ENCODE peak calls at places on chromosomes 11 and 22, in five cellular contexts. One of them, this sample, is unnamed.

GRCh38 chr22:19516378-19517170 is 7.6 kb downstream of the CLDN5 start:
- DNase-seq in esophagus squamous epithelium: no peak
- DNase-seq in spleen: no peak
- DNase-seq in cardiac muscle cell: no peak
- DNase-seq in thoracic aorta: no peak
- DNase-seq in this sample: no peak

GRCh38 chr11:73716153-73717056 is 44.5 kb downstream of the RAB6A start:
- DNase-seq in esophagus squamous epithelium: no peak
- DNase-seq in spleen: no peak
- DNase-seq in cardiac muscle cell: no peak
- DNase-seq in thoracic aorta: no peak
- DNase-seq in this sample: no peak

GRCh38 chr11:793556-793955 is 3.7 kb upstream of the CEND1 start:
- DNase-seq in esophagus squamous epithelium: no peak
- DNase-seq in spleen: no peak
- DNase-seq in cardiac muscle cell: no peak
- DNase-seq in thoracic aorta: no peak
- DNase-seq in this sample: no peak

GRCh38 chr11:91394718-91395414 is 829.8 kb upstream of the FAT3 start:
- DNase-seq in esophagus squamous epithelium: no peak
- DNase-seq in spleen: peak
- DNase-seq in cardiac muscle cell: no peak
- DNase-seq in thoracic aorta: no peak
- DNase-seq in this sample: peak

GRCh38 chr11:28606930-28607329 is 498.7 kb downstream of the METTL15 start:
- DNase-seq in esophagus squamous epithelium: no peak
- DNase-seq in spleen: no peak
- DNase-seq in cardiac muscle cell: no peak
- DNase-seq in thoracic aorta: no peak
- DNase-seq in this sample: peak

GRCh38 chr11:27857014-27857413 is 156.8 kb upstream of the BDNF start:
- DNase-seq in esophagus squamous epithelium: no peak
- DNase-seq in spleen: no peak
- DNase-seq in cardiac muscle cell: no peak
- DNase-seq in thoracic aorta: no peak
- DNase-seq in this sample: no peak

GRCh38 chr11:120207517-120207916 is 3.3 kb upstream of the OAF start:
- DNase-seq in esophagus squamous epithelium: no peak
- DNase-seq in spleen: no peak
- DNase-seq in cardiac muscle cell: no peak
- DNase-seq in thoracic aorta: no peak
- DNase-seq in this sample: no peak

GRCh38 chr22:40485813-40486610 is 115.6 kb downstream of the SGSM3 start:
- DNase-seq in esophagus squamous epithelium: no peak
- DNase-seq in spleen: no peak
- DNase-seq in cardiac muscle cell: no peak
- DNase-seq in thoracic aorta: no peak
- DNase-seq in this sample: peak

GRCh38 chr11:64933935-64934693 is 1.6 kb downstream of the GPHA2 start:
- DNase-seq in esophagus squamous epithelium: no peak
- DNase-seq in spleen: no peak
- DNase-seq in cardiac muscle cell: no peak
- DNase-seq in thoracic aorta: no peak
- DNase-seq in this sample: no peak

GRCh38 chr22:27462190-27462589 is 339.4 kb downstream of the MN1 start:
- DNase-seq in esophagus squamous epithelium: no peak
- DNase-seq in spleen: no peak
- DNase-seq in cardiac muscle cell: no peak
- DNase-seq in thoracic aorta: no peak
- DNase-seq in this sample: no peak

GRCh38 chr22:25663654-25664053 is 78.3 kb upstream of the MYO18B start:
- DNase-seq in esophagus squamous epithelium: no peak
- DNase-seq in spleen: no peak
- DNase-seq in cardiac muscle cell: no peak
- DNase-seq in thoracic aorta: no peak
- DNase-seq in this sample: no peak

GRCh38 chr11:134033276-134033675 is 35.6 kb upstream of the JAM3 start:
- DNase-seq in esophagus squamous epithelium: no peak
- DNase-seq in spleen: no peak
- DNase-seq in cardiac muscle cell: no peak
- DNase-seq in thoracic aorta: no peak
- DNase-seq in this sample: no peak

GRCh38 chr11:67636962-67637361 is 2.6 kb downstream of the TBX10 start:
- DNase-seq in esophagus squamous epithelium: no peak
- DNase-seq in spleen: no peak
- DNase-seq in cardiac muscle cell: no peak
- DNase-seq in thoracic aorta: no peak
- DNase-seq in this sample: no peak

GRCh38 chr11:64297722-64298358 is 2.3 kb upstream of the CATSPERZ start:
- DNase-seq in esophagus squamous epithelium: no peak
- DNase-seq in spleen: no peak
- DNase-seq in cardiac muscle cell: no peak
- DNase-seq in thoracic aorta: no peak
- DNase-seq in this sample: no peak

GRCh38 chr22:40525250-40525884 is 111.2 kb downstream of the MRTFA start:
- DNase-seq in esophagus squamous epithelium: no peak
- DNase-seq in spleen: peak
- DNase-seq in cardiac muscle cell: peak
- DNase-seq in thoracic aorta: no peak
- DNase-seq in this sample: peak

GRCh38 chr11:83044958-83045712 is 26.6 kb downstream of the RAB30 start:
- DNase-seq in esophagus squamous epithelium: no peak
- DNase-seq in spleen: no peak
- DNase-seq in cardiac muscle cell: no peak
- DNase-seq in thoracic aorta: no peak
- DNase-seq in this sample: peak

GRCh38 chr22:46557736-46558480 is 20.5 kb upstream of the CELSR1 start:
- DNase-seq in esophagus squamous epithelium: no peak
- DNase-seq in spleen: no peak
- DNase-seq in cardiac muscle cell: no peak
- DNase-seq in thoracic aorta: no peak
- DNase-seq in this sample: no peak

GRCh38 chr22:30015846-30016245 is 64.4 kb upstream of the HORMAD2 start:
- DNase-seq in esophagus squamous epithelium: no peak
- DNase-seq in spleen: no peak
- DNase-seq in cardiac muscle cell: no peak
- DNase-seq in thoracic aorta: no peak
- DNase-seq in this sample: peak

GRCh38 chr11:57213282-57214086 is 23.6 kb downstream of the APLNR start:
- DNase-seq in esophagus squamous epithelium: no peak
- DNase-seq in spleen: no peak
- DNase-seq in cardiac muscle cell: peak
- DNase-seq in thoracic aorta: no peak
- DNase-seq in this sample: no peak
- H3K4me3 ChIP-seq in esophagus squamous epithelium: no peak
- H3K4me3 ChIP-seq in spleen: no peak
- H3K4me3 ChIP-seq in cardiac muscle cell: no peak
- H3K4me3 ChIP-seq in thoracic aorta: peak
- H3K4me3 ChIP-seq in this sample: no peak

GRCh38 chr11:46916669-46917108 is 1.7 kb downstream of the LRP4 start:
- DNase-seq in esophagus squamous epithelium: no peak
- DNase-seq in spleen: no peak
- DNase-seq in cardiac muscle cell: peak
- DNase-seq in thoracic aorta: no peak
- DNase-seq in this sample: peak
- TF ChIP-seq CTCF in esophagus squamous epithelium: peak
- TF ChIP-seq CTCF in spleen: no peak
- TF ChIP-seq CTCF in cardiac muscle cell: peak
- TF ChIP-seq CTCF in thoracic aorta: no peak
- TF ChIP-seq CTCF in this sample: peak

DNA sequence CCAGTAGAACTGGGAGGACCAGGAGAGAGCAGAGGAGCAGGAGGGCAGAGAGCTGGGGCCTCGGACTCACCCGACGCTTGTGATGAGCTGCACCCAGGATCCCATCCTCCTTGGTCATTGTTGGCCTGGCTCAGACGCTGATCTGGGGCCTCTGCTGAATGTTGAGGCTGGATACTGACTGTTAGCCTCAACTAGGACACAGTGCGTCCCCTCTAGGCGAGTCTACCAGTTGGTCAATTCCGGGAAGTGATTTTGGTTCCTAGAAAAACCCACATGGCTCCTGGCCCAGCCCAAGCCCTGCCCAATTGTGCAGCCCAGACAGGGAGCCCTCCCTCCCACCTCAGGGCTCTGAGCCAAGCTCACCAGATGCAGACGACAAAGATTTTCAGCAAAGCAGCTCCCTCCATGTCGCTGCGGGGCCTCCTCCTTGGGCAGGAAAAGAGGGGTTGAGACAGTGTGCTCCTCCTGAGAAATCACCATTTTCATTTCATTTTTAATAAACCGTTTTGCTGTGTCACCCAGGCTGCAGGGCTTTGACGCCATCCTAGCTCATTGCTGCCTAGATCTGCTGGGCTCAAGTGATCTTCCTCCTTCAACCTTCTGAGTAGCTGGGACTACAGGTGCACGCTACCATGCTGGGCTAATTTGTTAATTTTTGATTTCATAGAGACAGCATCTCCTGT is at the start of gene APOL4:
- DNase-seq in esophagus squamous epithelium: no peak
- DNase-seq in spleen: no peak
- DNase-seq in cardiac muscle cell: no peak
- DNase-seq in thoracic aorta: peak
- DNase-seq in this sample: no peak
- H3K4me3 ChIP-seq in esophagus squamous epithelium: no peak
- H3K4me3 ChIP-seq in spleen: no peak
- H3K4me3 ChIP-seq in cardiac muscle cell: no peak
- H3K4me3 ChIP-seq in thoracic aorta: peak
- H3K4me3 ChIP-seq in this sample: no peak

DNA sequence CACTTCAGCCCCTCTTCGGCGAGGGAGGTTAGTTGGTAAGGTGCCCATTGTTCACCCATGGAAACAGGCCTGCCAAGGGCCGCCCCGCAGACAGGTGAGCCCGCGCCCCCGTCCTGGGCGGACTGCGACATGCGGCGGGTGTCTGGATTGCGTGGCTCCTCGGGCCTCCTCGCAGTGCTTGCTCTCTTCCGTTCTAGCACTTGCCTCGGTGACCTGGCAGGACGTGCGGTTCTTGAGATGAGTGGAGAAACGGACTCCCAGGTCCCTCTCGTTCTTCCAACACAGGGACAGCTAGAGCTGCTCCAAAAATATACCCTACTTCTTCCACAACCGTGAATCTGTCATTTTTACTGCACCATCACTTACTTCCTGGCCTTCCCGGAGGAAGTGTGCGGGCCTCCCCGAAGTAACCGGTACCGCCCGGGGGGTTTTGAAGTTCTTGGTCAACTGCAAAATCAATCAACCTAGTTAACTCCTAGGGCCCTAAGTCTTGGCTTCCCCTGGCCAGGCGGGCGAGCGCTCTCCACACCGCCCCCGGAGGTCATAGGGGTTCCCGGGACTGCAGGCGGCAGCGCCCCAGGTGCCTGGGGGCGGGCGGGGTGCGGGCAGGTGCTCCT is 745 bp upstream of the ZBTB44 start:
- DNase-seq in esophagus squamous epithelium: peak
- DNase-seq in spleen: peak
- DNase-seq in cardiac muscle cell: no peak
- DNase-seq in thoracic aorta: no peak
- DNase-seq in this sample: peak
- TF ChIP-seq CTCF in esophagus squamous epithelium: no peak
- TF ChIP-seq CTCF in spleen: no peak
- TF ChIP-seq CTCF in cardiac muscle cell: no peak
- TF ChIP-seq CTCF in thoracic aorta: no peak
- TF ChIP-seq CTCF in this sample: no peak

DNA sequence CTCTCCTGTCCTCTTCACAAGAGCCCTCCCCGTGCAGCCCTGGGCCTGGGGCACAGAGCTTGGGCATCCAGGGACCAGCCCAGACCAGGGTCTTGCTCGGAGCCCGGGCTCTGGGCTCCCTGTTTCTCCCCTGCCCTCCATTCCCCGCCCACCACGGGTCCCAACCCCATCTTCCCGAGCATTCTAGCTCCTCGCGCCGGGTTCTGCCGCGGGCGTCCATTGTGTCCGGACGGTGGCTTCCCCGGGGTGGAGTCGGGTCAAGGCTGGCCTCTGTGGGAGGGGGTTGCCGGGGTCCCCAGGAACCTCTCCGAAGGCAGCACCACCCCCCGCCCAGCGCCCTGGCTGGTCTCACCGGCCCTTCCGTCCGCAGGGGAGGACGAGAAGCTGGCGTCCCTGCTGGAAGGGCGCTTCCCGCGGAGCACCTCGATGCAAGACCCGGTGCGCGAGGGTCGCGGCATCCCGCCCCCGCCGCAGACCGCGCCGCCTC is 18.1 kb upstream of the ACR start:
- DNase-seq in esophagus squamous epithelium: no peak
- DNase-seq in spleen: no peak
- DNase-seq in cardiac muscle cell: peak
- DNase-seq in thoracic aorta: no peak
- DNase-seq in this sample: no peak
- H3K4me3 ChIP-seq in esophagus squamous epithelium: no peak
- H3K4me3 ChIP-seq in spleen: no peak
- H3K4me3 ChIP-seq in cardiac muscle cell: peak
- H3K4me3 ChIP-seq in thoracic aorta: no peak
- H3K4me3 ChIP-seq in this sample: no peak

DNA sequence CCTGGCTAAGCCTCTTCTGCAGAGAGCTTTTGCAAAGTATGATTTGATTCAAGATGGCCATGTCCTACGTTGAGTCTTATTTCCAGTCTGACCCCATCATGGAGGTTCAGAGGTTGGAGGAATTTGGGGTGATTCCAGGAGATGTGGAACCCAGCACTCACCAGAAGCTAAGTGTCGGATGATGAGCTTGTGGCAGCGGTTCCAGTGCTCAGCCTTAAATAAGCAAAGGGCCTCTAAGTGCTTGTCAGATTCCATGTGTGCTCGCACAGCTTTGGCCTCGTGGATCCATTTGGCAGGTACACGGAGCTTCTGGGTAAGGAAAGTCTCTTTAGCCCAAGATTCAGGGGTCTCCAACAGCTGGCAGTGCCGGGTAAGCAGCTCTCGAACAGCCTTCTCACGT is 11.9 kb upstream of the CHRNA10 start:
- DNase-seq in esophagus squamous epithelium: no peak
- DNase-seq in spleen: no peak
- DNase-seq in cardiac muscle cell: no peak
- DNase-seq in thoracic aorta: no peak
- DNase-seq in this sample: no peak
- TF ChIP-seq CTCF in esophagus squamous epithelium: no peak
- TF ChIP-seq CTCF in spleen: no peak
- TF ChIP-seq CTCF in cardiac muscle cell: no peak
- TF ChIP-seq CTCF in thoracic aorta: no peak
- TF ChIP-seq CTCF in this sample: peak

This sample was measured in choroid plexus epithelial cell.